ENCODE peak calls at places on chromosomes 1 and 21, in four cellular contexts. G is SK-N-SH, X is stomach, P is HCT116. C is an unnamed sample.

GRCh38 chr1:215132156-215132555 is 49.6 kb downstream of the KCNK2 start:
- DNase-seq in G (no peak), X (no peak), P (no peak), C (no peak)

GRCh38 chr1:35047188-35047858 is 15.6 kb upstream of the ZMYM6 start:
- DNase-seq in G (no peak), X (no peak), P (no peak), C (no peak)

GRCh38 chr1:4971666-4972065 is 317.3 kb downstream of the AJAP1 start:
- DNase-seq in G (no peak), X (no peak), P (no peak), C (no peak)

GRCh38 chr1:152035406-152036315 is 1.1 kb downstream of the S100A11 start:
- DNase-seq in G (no peak), X (no peak), P (no peak), C (no peak)

GRCh38 chr1:155847823-155848529 is 9.0 kb downstream of the GON4L start:
- DNase-seq in G (no peak), X (no peak), P (no peak), C (no peak)

GRCh38 chr1:81549588-81550127 is 251.1 kb upstream of the ADGRL2 start:
- DNase-seq in G (peak; percentile 18), X (no peak), P (no peak), C (peak; percentile 24)

GRCh38 chr1:117077267-117077666 is 17.1 kb downstream of the TTF2 start:
- DNase-seq in G (no peak), X (no peak), P (peak; percentile 48), C (no peak)

GRCh38 chr1:175514309-175515001 is 228.9 kb downstream of the TNR start:
- DNase-seq in G (peak; percentile 69), X (no peak), P (no peak), C (peak; percentile 35)

GRCh38 chr1:32014199-32014936 is 700 bp downstream of the KHDRBS1 start:
- DNase-seq in G (peak; percentile 69), X (peak; percentile 54), P (no peak), C (no peak)

GRCh38 chr21:15138475-15138874 is 73.7 kb upstream of the NRIP1 start:
- DNase-seq in G (no peak), X (peak; percentile 39), P (no peak), C (no peak)

GRCh38 chr1:169100208-169100882 is 6.1 kb upstream of the ATP1B1 start:
- DNase-seq in G (no peak), X (peak; percentile 73), P (no peak), C (no peak)

GRCh38 chr1:78101051-78101450 is 55.3 kb downstream of the GIPC2 start:
- DNase-seq in G (no peak), X (no peak), P (no peak), C (no peak)

GRCh38 chr1:34597877-34598514 is 156.9 kb upstream of the GJB5 start:
- DNase-seq in G (peak; percentile 75), X (peak; percentile 76), P (peak; percentile 50), C (peak; percentile 32)

GRCh38 chr1:241271427-241271826 is 85.6 kb downstream of the RGS7 start:
- DNase-seq in G (no peak), X (peak; percentile 28), P (no peak), C (no peak)

GRCh38 chr21:38807987-38808386 is 2.3 kb downstream of the ETS2 start:
- DNase-seq in G (no peak), X (no peak), P (no peak), C (no peak)
- H3K27ac ChIP-seq in G (peak overlapping the region; percentile 62), X (peak overlapping the region; percentile 99), P (no peak overlapping the region), C (no peak overlapping the region)

DNA sequence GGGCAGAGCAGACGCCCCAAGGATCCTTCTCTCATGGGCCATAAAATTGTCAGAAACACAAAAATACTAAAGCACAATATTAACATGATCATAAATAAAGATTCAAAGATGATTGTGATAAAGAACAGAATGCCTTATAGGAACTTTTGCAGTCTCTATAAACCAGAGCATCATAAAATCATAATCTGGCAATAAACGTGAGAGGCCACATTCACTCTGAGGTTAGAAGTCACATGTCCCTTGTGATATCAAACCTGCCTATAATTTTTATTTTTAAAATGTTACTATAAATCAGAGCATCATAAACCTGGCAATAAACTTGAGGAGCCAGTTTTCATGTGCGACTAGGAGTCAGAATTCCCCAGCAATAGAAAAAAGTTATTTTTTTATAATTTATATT is 100.5 kb downstream of the ZBTB18 start:
- DNase-seq in G (no peak), X (no peak), P (no peak), C (no peak)
- TF ChIP-seq POLR2AphosphoS5 in G (no peak), X (no peak), P (no peak), C (no peak)

GRCh38 chr21:42797522-42797921 is 81.8 kb downstream of the WDR4 start:
- DNase-seq in G (no peak), X (no peak), P (no peak), C (no peak)

GRCh38 chr21:42790520-42790919 is 88.8 kb downstream of the WDR4 start:
- DNase-seq in G (no peak), X (no peak), P (no peak), C (no peak)

GRCh38 chr21:42794551-42794950 is 84.8 kb downstream of the WDR4 start:
- DNase-seq in G (no peak), X (no peak), P (no peak), C (no peak)

GRCh38 chr21:42796327-42797062 is 82.8 kb downstream of the WDR4 start:
- DNase-seq in G (no peak), X (no peak), P (no peak), C (no peak)

GRCh38 chr21:42793774-42794173 is 85.6 kb downstream of the WDR4 start:
- DNase-seq in G (no peak), X (no peak), P (no peak), C (no peak)
- H3K27ac ChIP-seq in G (no peak overlapping the region), X (no peak overlapping the region), P (no peak overlapping the region), C (no peak overlapping the region)

DNA sequence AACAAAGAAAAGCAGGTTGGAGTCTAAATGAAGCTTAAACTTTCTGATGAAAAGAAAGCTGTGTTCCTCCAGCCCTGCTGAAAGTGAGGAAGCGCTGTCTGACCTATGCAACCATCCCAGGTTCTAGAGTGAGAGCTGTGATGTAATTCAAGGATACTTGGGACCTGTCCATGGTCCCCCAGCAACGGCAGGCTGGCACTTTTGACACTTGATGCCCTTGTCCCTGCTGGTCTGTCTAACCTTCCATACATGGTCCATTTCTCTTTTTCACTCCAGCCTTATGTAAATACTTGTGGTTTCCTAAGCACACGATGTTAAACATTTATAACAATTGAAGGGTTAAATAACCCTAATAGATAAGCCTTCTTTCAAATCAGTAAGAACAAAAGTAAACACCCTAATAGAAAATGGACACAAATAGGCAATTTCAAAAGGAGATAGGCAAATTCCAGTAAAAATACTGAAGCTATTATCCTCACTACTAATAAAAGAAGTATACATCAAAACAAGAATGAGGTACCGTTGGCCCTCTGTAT is 17.7 kb upstream of the KDM4A start:
- DNase-seq in G (no peak), X (no peak), P (no peak), C (no peak)
- TF ChIP-seq POLR2AphosphoS5 in G (no peak), X (no peak), P (no peak), C (no peak)

DNA sequence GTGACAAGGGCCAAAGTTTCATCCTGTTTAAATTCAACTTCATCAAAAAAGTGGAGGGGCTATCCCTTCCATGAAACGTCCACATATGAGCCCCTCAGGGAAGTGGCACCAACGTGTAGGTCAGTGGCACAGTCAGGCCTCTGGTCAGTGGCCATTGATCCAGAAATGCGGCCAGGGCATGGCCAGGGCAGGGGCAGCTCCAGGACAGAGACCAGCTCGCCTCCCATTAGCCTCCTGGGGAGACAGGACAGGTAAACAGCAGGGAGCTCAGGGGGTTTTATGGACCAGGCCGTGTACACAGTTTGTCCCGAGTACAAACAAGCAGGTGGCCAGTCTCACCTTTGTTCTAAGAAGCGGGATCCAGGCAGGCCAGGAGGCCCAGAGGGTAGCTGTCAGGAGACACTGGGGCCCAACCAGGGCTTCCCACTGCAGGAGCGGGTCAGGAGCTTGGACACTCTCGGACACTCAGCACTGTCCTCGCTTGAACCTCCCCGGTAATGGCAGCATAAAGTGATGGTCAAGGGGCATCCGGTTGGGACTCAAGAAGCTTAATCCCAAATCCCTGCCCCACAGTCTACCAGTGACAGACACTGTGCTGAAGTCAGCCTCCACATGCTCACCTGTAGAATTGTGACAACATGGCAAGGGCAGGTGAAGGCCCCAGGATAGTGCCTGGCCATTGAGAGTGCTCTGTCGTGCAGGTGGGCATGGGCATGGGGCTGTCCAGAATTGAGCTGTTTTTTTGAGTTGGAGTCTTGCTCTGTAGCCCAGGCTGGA is 144.1 kb upstream of the ERRFI1 start:
- DNase-seq in G (no peak), X (no peak), P (no peak), C (no peak)
- H3K27ac ChIP-seq in G (peak overlapping the region; percentile 91), X (peak overlapping the region; percentile 69), P (peak overlapping the region; percentile 96), C (no peak overlapping the region)

GRCh38 chr21:26140185-26140584 is 30.4 kb downstream of the APP start:
- DNase-seq in G (no peak), X (peak; percentile 54), P (peak; percentile 90), C (no peak)
- TF ChIP-seq POLR2AphosphoS5 in G (no peak), X (peak; percentile 87), P (peak; percentile 22), C (no peak)

DNA sequence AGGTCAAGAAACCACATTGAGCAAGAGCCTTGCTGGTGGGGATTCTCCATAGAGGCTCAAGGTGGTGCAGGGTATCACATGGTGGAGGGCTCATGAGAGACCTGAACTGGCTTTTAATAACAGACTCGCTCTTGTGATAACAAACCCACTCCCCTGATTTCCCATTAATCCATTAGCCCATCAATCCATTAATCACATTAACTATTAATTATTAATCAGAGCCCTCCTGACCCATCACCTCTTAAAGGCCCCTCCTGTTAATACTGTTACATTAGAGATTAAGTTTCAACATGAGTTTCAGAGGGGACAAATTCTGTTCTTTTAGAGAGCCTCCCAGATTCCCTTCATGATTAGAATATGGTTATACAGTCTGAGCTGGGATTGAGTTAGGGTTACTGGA is 61.8 kb downstream of the IER5 start:
- DNase-seq in G (no peak), X (no peak), P (no peak), C (no peak)
- H3K27ac ChIP-seq in G (no peak overlapping the region), X (no peak overlapping the region), P (no peak overlapping the region), C (no peak overlapping the region)

GRCh38 chr1:231571904-231572303 is 43.4 kb downstream of the TSNAX start:
- DNase-seq in G (no peak), X (no peak), P (no peak), C (no peak)
- TF ChIP-seq POLR2AphosphoS5 in G (no peak), X (no peak), P (no peak), C (no peak)